ENCODE peak calls at places on chromosome 19, in five cellular contexts. J is fibroblast of lung, K is mucosa of descending colon, T is astrocyte, I is HCT116. O is an unnamed sample.

GRCh38 chr19:18017275-18018083 is 9.5 kb downstream of the ARRDC2 start:
- DNase-seq in J (no peak), K (peak), T (no peak), I (no peak), O (no peak)

GRCh38 chr19:30649934-30650614 is 277.9 kb downstream of the ZNF536 start:
- DNase-seq in J (peak), K (no peak), T (peak), I (peak), O (peak)

GRCh38 chr19:17264641-17264979 is at the start of gene USHBP1:
- DNase-seq in J (no peak), K (no peak), T (no peak), I (no peak), O (no peak)

GRCh38 chr19:13024958-13025653 is 29.8 kb downstream of the NFIX start:
- DNase-seq in J (no peak), K (peak), T (no peak), I (no peak), O (no peak)

GRCh38 chr19:4744451-4745170 is 21.0 kb upstream of the DPP9 start:
- DNase-seq in J (peak), K (no peak), T (peak), I (no peak), O (peak)

GRCh38 chr19:44847144-44848035 is 1.3 kb downstream of the NECTIN2 start:
- DNase-seq in J (peak), K (peak), T (peak), I (peak), O (no peak)

GRCh38 chr19:18420931-18421330 is 1.7 kb downstream of the SSBP4 start:
- DNase-seq in J (no peak), K (peak), T (no peak), I (no peak), O (no peak)

GRCh38 chr19:51185069-51185867 is 39.6 kb upstream of the CD33 start:
- DNase-seq in J (no peak), K (no peak), T (no peak), I (no peak), O (no peak)

GRCh38 chr19:41998246-41999020 is 4.4 kb upstream of the ATP1A3 start:
- DNase-seq in J (peak), K (peak), T (no peak), I (peak), O (no peak)

GRCh38 chr19:1901940-1902404 is 3.2 kb upstream of the ADAT3 start:
- DNase-seq in J (peak), K (no peak), T (no peak), I (no peak), O (no peak)

GRCh38 chr19:1941146-1942077 is at the start of gene CSNK1G2:
- DNase-seq in J (no peak), K (peak), T (no peak), I (no peak), O (no peak)

GRCh38 chr19:18954094-18954493 is 13.1 kb upstream of the HOMER3 start:
- DNase-seq in J (no peak), K (no peak), T (no peak), I (no peak), O (no peak)

GRCh38 chr19:6802336-6803035 is 30.0 kb downstream of the VAV1 start:
- DNase-seq in J (no peak), K (peak), T (no peak), I (peak), O (no peak)

GRCh38 chr19:18713550-18714117 is 30.2 kb downstream of the CRTC1 start:
- DNase-seq in J (no peak), K (no peak), T (no peak), I (no peak), O (no peak)

GRCh38 chr19:12494260-12494860 is 9.7 kb upstream of the ZNF709 start:
- DNase-seq in J (no peak), K (no peak), T (no peak), I (no peak), O (no peak)

GRCh38 chr19:12093777-12094176 is 29.2 kb downstream of the ZNF844 start:
- DNase-seq in J (no peak), K (no peak), T (no peak), I (no peak), O (no peak)

GRCh38 chr19:46546194-46546896 is 50.7 kb upstream of the PNMA8B start:
- DNase-seq in J (peak), K (no peak), T (peak), I (no peak), O (no peak)

GRCh38 chr19:1261512-1261862 is 7.6 kb upstream of the CIRBP start:
- DNase-seq in J (no peak), K (no peak), T (no peak), I (no peak), O (no peak)

GRCh38 chr19:6062274-6062673 is 48.0 kb downstream of the RFX2 start:
- DNase-seq in J (no peak), K (peak), T (peak), I (no peak), O (no peak)

GRCh38 chr19:46710687-46711086 is 6.2 kb downstream of the PRKD2 start:
- DNase-seq in J (no peak), K (peak), T (no peak), I (no peak), O (no peak)

GRCh38 chr19:15540435-15540834 is 32.1 kb downstream of the CYP4F22 start:
- DNase-seq in J (no peak), K (no peak), T (no peak), I (no peak), O (no peak)

GRCh38 chr19:16400911-16401675 is 70.7 kb downstream of the EPS15L1 start:
- DNase-seq in J (no peak), K (no peak), T (peak), I (no peak), O (no peak)

DNA sequence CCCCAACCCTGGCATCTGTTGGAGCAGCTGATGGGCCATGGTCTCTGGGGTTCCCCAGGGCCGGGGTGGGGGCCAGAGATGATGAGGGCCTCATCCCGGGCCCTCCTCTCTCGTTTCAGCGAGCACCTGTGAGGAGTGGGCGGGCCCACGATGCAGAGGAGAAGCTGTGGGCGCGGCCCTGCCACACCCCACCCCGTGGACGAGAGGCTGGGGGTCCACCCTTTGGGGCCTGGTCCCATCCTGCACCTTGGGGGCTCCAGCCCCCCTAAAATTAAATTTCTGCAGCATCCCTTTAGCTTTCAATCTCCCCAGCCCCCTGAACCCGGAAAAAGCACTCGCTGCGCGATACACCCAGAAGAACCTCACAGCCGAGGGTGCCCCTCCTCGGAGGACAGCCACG is 5.6 kb downstream of the HMG20B start:
- DNase-seq in J (no peak), K (no peak), T (no peak), I (no peak), O (no peak)
- H3K4me3 ChIP-seq in J (no peak), K (no peak), T (no peak), I (peak), O (no peak)

GRCh38 chr19:33413426-33413725 is 39.9 kb downstream of the CEBPG start:
- DNase-seq in J (no peak), K (peak), T (no peak), I (no peak), O (no peak)
- TF ChIP-seq CTCF in J (no peak), K (no peak), T (no peak), I (no peak), O (no peak)

GRCh38 chr19:35398570-35398969 is 27.7 kb downstream of the GPR42 start:
- DNase-seq in J (no peak), K (no peak), T (no peak), I (no peak), O (no peak)
- H3K4me3 ChIP-seq in J (no peak), K (no peak), T (no peak), I (no peak), O (no peak)

DNA sequence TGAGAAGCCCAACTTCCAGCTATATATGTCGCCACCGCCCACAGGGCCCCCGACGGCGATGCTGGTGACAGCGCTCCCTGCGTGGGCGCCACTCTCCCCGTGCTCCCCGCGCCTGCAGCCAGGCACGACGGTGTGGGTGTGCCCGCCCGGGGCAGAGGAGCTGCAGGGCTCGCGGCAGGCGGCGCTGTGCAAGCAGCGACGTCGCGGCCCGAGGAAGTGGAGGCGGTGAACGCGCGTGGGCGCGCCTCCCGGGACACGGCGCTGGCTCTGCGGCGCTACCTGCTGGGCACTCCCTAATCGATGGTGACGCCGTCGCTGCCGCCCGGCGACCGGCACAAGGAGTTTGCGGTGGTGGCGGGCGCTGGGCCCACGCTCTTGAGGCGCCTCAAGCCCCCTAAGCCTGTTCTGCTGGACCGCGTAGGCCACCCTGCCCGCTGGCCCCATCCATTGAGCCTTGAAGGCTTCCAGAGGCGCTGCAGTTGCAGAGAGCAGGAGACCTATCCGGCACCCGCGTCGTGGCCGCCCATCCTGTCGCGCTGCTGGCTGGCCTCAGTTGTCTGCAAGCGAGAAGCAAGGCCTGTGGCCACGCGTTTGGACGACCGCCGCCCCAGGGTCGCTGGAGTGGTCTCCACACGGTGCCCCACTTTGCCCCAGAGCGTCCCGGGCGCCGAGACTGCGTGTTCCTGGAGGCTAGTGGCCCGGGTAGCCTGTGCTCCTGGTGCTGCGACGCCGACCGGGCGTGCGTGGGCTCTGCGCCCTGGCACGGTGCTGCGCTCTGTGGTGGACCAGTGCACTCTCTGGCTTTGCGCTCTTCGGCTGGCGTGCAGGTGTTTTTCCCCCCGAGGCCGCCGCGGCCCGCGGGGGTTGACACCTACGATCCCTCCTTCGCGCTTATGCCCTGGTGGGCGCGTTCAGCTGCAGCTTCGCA is 23.1 kb downstream of the LRFN3 start:
- DNase-seq in J (no peak), K (peak), T (no peak), I (no peak), O (no peak)
- TF ChIP-seq CTCF in J (peak), K (peak), T (no peak), I (peak), O (peak)

GRCh38 chr19:39237200-39238184 is 7.3 kb downstream of the IFNL3 start:
- DNase-seq in J (no peak), K (peak), T (no peak), I (peak), O (peak)
- H3K4me3 ChIP-seq in J (no peak), K (no peak), T (no peak), I (no peak), O (no peak)